ENCODE peak calls at places on chromosomes 2 and 18, in seven cellular contexts. One of them, this sample, is unnamed.

GRCh38 chr2:149690825-149691224 is 103.2 kb upstream of the MMADHC start:
- DNase-seq in NCI-H510A treated with DMSO at 0.1 percent for 48 hours: no peak
- DNase-seq in fibroblast of mammary gland: no peak
- DNase-seq in ACHN: no peak
- DNase-seq in NT2/D1: no peak
- DNase-seq in anterior cingulate cortex: no peak
- DNase-seq in nephron progenitor cell: no peak
- DNase-seq in this sample: no peak

GRCh38 chr18:49757513-49758262 is 55.6 kb downstream of the ACAA2 start:
- DNase-seq in NCI-H510A treated with DMSO at 0.1 percent for 48 hours: no peak
- DNase-seq in fibroblast of mammary gland: no peak
- DNase-seq in ACHN: no peak
- DNase-seq in NT2/D1: no peak
- DNase-seq in anterior cingulate cortex: no peak
- DNase-seq in nephron progenitor cell: no peak
- DNase-seq in this sample: no peak

GRCh38 chr2:203021986-203022385 is 7.3 kb downstream of the NBEAL1 start:
- DNase-seq in NCI-H510A treated with DMSO at 0.1 percent for 48 hours: no peak
- DNase-seq in fibroblast of mammary gland: no peak
- DNase-seq in ACHN: no peak
- DNase-seq in NT2/D1: no peak
- DNase-seq in anterior cingulate cortex: no peak
- DNase-seq in nephron progenitor cell: no peak
- DNase-seq in this sample: no peak

GRCh38 chr2:142188562-142188961 is 57.7 kb upstream of the LRP1B start:
- DNase-seq in NCI-H510A treated with DMSO at 0.1 percent for 48 hours: no peak
- DNase-seq in fibroblast of mammary gland: no peak
- DNase-seq in ACHN: no peak
- DNase-seq in NT2/D1: no peak
- DNase-seq in anterior cingulate cortex: no peak
- DNase-seq in nephron progenitor cell: no peak
- DNase-seq in this sample: no peak

GRCh38 chr2:75716406-75716805 is 5.7 kb upstream of the GCFC2 start:
- DNase-seq in NCI-H510A treated with DMSO at 0.1 percent for 48 hours: no peak
- DNase-seq in fibroblast of mammary gland: peak
- DNase-seq in ACHN: peak
- DNase-seq in NT2/D1: no peak
- DNase-seq in anterior cingulate cortex: no peak
- DNase-seq in nephron progenitor cell: no peak
- DNase-seq in this sample: no peak

GRCh38 chr2:96907405-96908041 is 37.6 kb upstream of the SEMA4C start:
- DNase-seq in NCI-H510A treated with DMSO at 0.1 percent for 48 hours: no peak
- DNase-seq in fibroblast of mammary gland: peak
- DNase-seq in ACHN: no peak
- DNase-seq in NT2/D1: peak
- DNase-seq in anterior cingulate cortex: peak
- DNase-seq in nephron progenitor cell: peak
- DNase-seq in this sample: no peak

GRCh38 chr2:18440141-18440605 is 120.3 kb downstream of the RDH14 start:
- DNase-seq in NCI-H510A treated with DMSO at 0.1 percent for 48 hours: no peak
- DNase-seq in fibroblast of mammary gland: peak
- DNase-seq in ACHN: no peak
- DNase-seq in NT2/D1: no peak
- DNase-seq in anterior cingulate cortex: no peak
- DNase-seq in nephron progenitor cell: no peak
- DNase-seq in this sample: no peak

GRCh38 chr18:55327454-55327853 is 260.5 kb downstream of the TCF4 start:
- DNase-seq in NCI-H510A treated with DMSO at 0.1 percent for 48 hours: no peak
- DNase-seq in fibroblast of mammary gland: no peak
- DNase-seq in ACHN: no peak
- DNase-seq in NT2/D1: no peak
- DNase-seq in anterior cingulate cortex: no peak
- DNase-seq in nephron progenitor cell: no peak
- DNase-seq in this sample: no peak

GRCh38 chr18:39990540-39990939 is 1964.5 kb upstream of the PIK3C3 start:
- DNase-seq in NCI-H510A treated with DMSO at 0.1 percent for 48 hours: no peak
- DNase-seq in fibroblast of mammary gland: no peak
- DNase-seq in ACHN: no peak
- DNase-seq in NT2/D1: no peak
- DNase-seq in anterior cingulate cortex: no peak
- DNase-seq in nephron progenitor cell: no peak
- DNase-seq in this sample: no peak

GRCh38 chr2:10169581-10169980 is 47.0 kb downstream of the RRM2 start:
- DNase-seq in NCI-H510A treated with DMSO at 0.1 percent for 48 hours: no peak
- DNase-seq in fibroblast of mammary gland: peak
- DNase-seq in ACHN: peak
- DNase-seq in NT2/D1: no peak
- DNase-seq in anterior cingulate cortex: no peak
- DNase-seq in nephron progenitor cell: no peak
- DNase-seq in this sample: no peak

GRCh38 chr2:200705305-200705985 is 106.3 kb upstream of the BZW1 start:
- DNase-seq in NCI-H510A treated with DMSO at 0.1 percent for 48 hours: no peak
- DNase-seq in fibroblast of mammary gland: peak
- DNase-seq in ACHN: no peak
- DNase-seq in NT2/D1: peak
- DNase-seq in anterior cingulate cortex: no peak
- DNase-seq in nephron progenitor cell: peak
- DNase-seq in this sample: no peak

GRCh38 chr2:84293791-84294380 is 165.2 kb downstream of the SUCLG1 start:
- DNase-seq in NCI-H510A treated with DMSO at 0.1 percent for 48 hours: no peak
- DNase-seq in fibroblast of mammary gland: no peak
- DNase-seq in ACHN: no peak
- DNase-seq in NT2/D1: no peak
- DNase-seq in anterior cingulate cortex: no peak
- DNase-seq in nephron progenitor cell: no peak
- DNase-seq in this sample: no peak

GRCh38 chr2:75586971-75587370 is 26.2 kb upstream of the EVA1A start:
- DNase-seq in NCI-H510A treated with DMSO at 0.1 percent for 48 hours: no peak
- DNase-seq in fibroblast of mammary gland: peak
- DNase-seq in ACHN: no peak
- DNase-seq in NT2/D1: no peak
- DNase-seq in anterior cingulate cortex: no peak
- DNase-seq in nephron progenitor cell: no peak
- DNase-seq in this sample: no peak

GRCh38 chr18:50849448-50849847 is 29.5 kb upstream of the ME2 start:
- DNase-seq in NCI-H510A treated with DMSO at 0.1 percent for 48 hours: no peak
- DNase-seq in fibroblast of mammary gland: no peak
- DNase-seq in ACHN: no peak
- DNase-seq in NT2/D1: no peak
- DNase-seq in anterior cingulate cortex: no peak
- DNase-seq in nephron progenitor cell: no peak
- DNase-seq in this sample: no peak